ENCODE peak calls at places on chromosomes 16 and 17, in ten cellular contexts. One of them, this sample, is unnamed.

GRCh38 chr16:30748634-30749445 is 615 bp downstream of the PHKG2 start:
- DNase-seq in activated CD8-positive, alpha-beta memory T cell treated with anti-CD3 and anti-CD28 coated beads for 1 hour: no peak
- DNase-seq in iPS-NIHi11: peak; percentile 71
- DNase-seq in BE2C: peak; percentile 56
- DNase-seq in BJ: no peak
- DNase-seq in GM13977: peak; percentile 70
- DNase-seq in gastrocnemius medialis: peak; percentile 49
- DNase-seq in activated CD4-positive, alpha-beta T cell treated with anti-CD3 and anti-CD28 coated beads, Interleukin-2, amount 10 ng/mL, durations not matched to agents 24 days and 14 days: peak; percentile 82
- DNase-seq in neural crest cell: peak; percentile 30
- DNase-seq in NCI-H524: peak; percentile 49
- DNase-seq in this sample: no peak

GRCh38 chr17:77854759-77855745 is 103.5 kb upstream of the TNRC6C start:
- DNase-seq in activated CD4-positive, alpha-beta T cell treated with anti-CD3 and anti-CD28 coated beads, Interleukin-2, amount 10 ng/mL, durations not matched to agents 24 days and 14 days: no peak
- DNase-seq in BJ: no peak
- DNase-seq in BE2C: no peak
- DNase-seq in NCI-H524: no peak
- DNase-seq in iPS-NIHi11: no peak
- DNase-seq in gastrocnemius medialis: no peak
- DNase-seq in activated CD8-positive, alpha-beta memory T cell treated with anti-CD3 and anti-CD28 coated beads for 1 hour: no peak
- DNase-seq in neural crest cell: no peak
- DNase-seq in GM13977: no peak
- DNase-seq in this sample: no peak

GRCh38 chr16:15033309-15033707 is 22.6 kb downstream of the NTAN1 start:
- DNase-seq in neural crest cell: no peak
- DNase-seq in gastrocnemius medialis: no peak
- DNase-seq in activated CD4-positive, alpha-beta T cell treated with anti-CD3 and anti-CD28 coated beads, Interleukin-2, amount 10 ng/mL, durations not matched to agents 24 days and 14 days: no peak
- DNase-seq in BE2C: peak; percentile 76
- DNase-seq in NCI-H524: no peak
- DNase-seq in iPS-NIHi11: no peak
- DNase-seq in activated CD8-positive, alpha-beta memory T cell treated with anti-CD3 and anti-CD28 coated beads for 1 hour: no peak
- DNase-seq in BJ: no peak
- DNase-seq in GM13977: no peak
- DNase-seq in this sample: no peak

GRCh38 chr17:77322534-77323412 is 182.0 kb downstream of the SEC14L1 start:
- DNase-seq in gastrocnemius medialis: peak; percentile 87
- DNase-seq in activated CD8-positive, alpha-beta memory T cell treated with anti-CD3 and anti-CD28 coated beads for 1 hour: no peak
- DNase-seq in GM13977: no peak
- DNase-seq in BJ: peak; percentile 96
- DNase-seq in BE2C: peak; percentile 97
- DNase-seq in neural crest cell: no peak
- DNase-seq in activated CD4-positive, alpha-beta T cell treated with anti-CD3 and anti-CD28 coated beads, Interleukin-2, amount 10 ng/mL, durations not matched to agents 24 days and 14 days: no peak
- DNase-seq in NCI-H524: no peak
- DNase-seq in iPS-NIHi11: peak; percentile 67
- DNase-seq in this sample: peak; percentile 96

GRCh38 chr16:10950393-10950792 is 6.0 kb downstream of the CLEC16A start:
- DNase-seq in BE2C: no peak
- DNase-seq in neural crest cell: no peak
- DNase-seq in activated CD8-positive, alpha-beta memory T cell treated with anti-CD3 and anti-CD28 coated beads for 1 hour: no peak
- DNase-seq in GM13977: no peak
- DNase-seq in NCI-H524: peak; percentile 63
- DNase-seq in BJ: no peak
- DNase-seq in iPS-NIHi11: no peak
- DNase-seq in gastrocnemius medialis: no peak
- DNase-seq in activated CD4-positive, alpha-beta T cell treated with anti-CD3 and anti-CD28 coated beads, Interleukin-2, amount 10 ng/mL, durations not matched to agents 24 days and 14 days: no peak
- DNase-seq in this sample: no peak

GRCh38 chr16:8882725-8883377 is 700 bp downstream of the LITAFD start:
- DNase-seq in BJ: no peak
- DNase-seq in NCI-H524: no peak
- DNase-seq in GM13977: no peak
- DNase-seq in gastrocnemius medialis: no peak
- DNase-seq in activated CD4-positive, alpha-beta T cell treated with anti-CD3 and anti-CD28 coated beads, Interleukin-2, amount 10 ng/mL, durations not matched to agents 24 days and 14 days: no peak
- DNase-seq in iPS-NIHi11: no peak
- DNase-seq in BE2C: no peak
- DNase-seq in neural crest cell: no peak
- DNase-seq in activated CD8-positive, alpha-beta memory T cell treated with anti-CD3 and anti-CD28 coated beads for 1 hour: no peak
- DNase-seq in this sample: no peak

GRCh38 chr16:58652741-58653140 is 23.1 kb upstream of the CNOT1 start:
- DNase-seq in neural crest cell: peak; percentile 8
- DNase-seq in iPS-NIHi11: peak; percentile 91
- DNase-seq in activated CD8-positive, alpha-beta memory T cell treated with anti-CD3 and anti-CD28 coated beads for 1 hour: no peak
- DNase-seq in BE2C: peak; percentile 88
- DNase-seq in NCI-H524: no peak
- DNase-seq in gastrocnemius medialis: no peak
- DNase-seq in GM13977: no peak
- DNase-seq in activated CD4-positive, alpha-beta T cell treated with anti-CD3 and anti-CD28 coated beads, Interleukin-2, amount 10 ng/mL, durations not matched to agents 24 days and 14 days: no peak
- DNase-seq in BJ: no peak
- DNase-seq in this sample: no peak

GRCh38 chr17:80265205-80266068 is 4.8 kb downstream of the RNF213 start:
- DNase-seq in GM13977: peak; percentile 73
- DNase-seq in BJ: no peak
- DNase-seq in iPS-NIHi11: no peak
- DNase-seq in BE2C: no peak
- DNase-seq in NCI-H524: no peak
- DNase-seq in neural crest cell: no peak
- DNase-seq in activated CD8-positive, alpha-beta memory T cell treated with anti-CD3 and anti-CD28 coated beads for 1 hour: peak; percentile 39
- DNase-seq in activated CD4-positive, alpha-beta T cell treated with anti-CD3 and anti-CD28 coated beads, Interleukin-2, amount 10 ng/mL, durations not matched to agents 24 days and 14 days: peak; percentile 89
- DNase-seq in gastrocnemius medialis: no peak
- DNase-seq in this sample: no peak

GRCh38 chr17:4476512-4477070 is 22.1 kb upstream of the SPNS2 start:
- DNase-seq in BE2C: no peak
- DNase-seq in NCI-H524: no peak
- DNase-seq in GM13977: no peak
- DNase-seq in activated CD4-positive, alpha-beta T cell treated with anti-CD3 and anti-CD28 coated beads, Interleukin-2, amount 10 ng/mL, durations not matched to agents 24 days and 14 days: no peak
- DNase-seq in neural crest cell: no peak
- DNase-seq in activated CD8-positive, alpha-beta memory T cell treated with anti-CD3 and anti-CD28 coated beads for 1 hour: no peak
- DNase-seq in gastrocnemius medialis: no peak
- DNase-seq in iPS-NIHi11: peak; percentile 46
- DNase-seq in BJ: no peak
- DNase-seq in this sample: no peak

GRCh38 chr17:41521574-41522261 is 3.0 kb upstream of the KRT15 start:
- DNase-seq in NCI-H524: no peak
- DNase-seq in activated CD4-positive, alpha-beta T cell treated with anti-CD3 and anti-CD28 coated beads, Interleukin-2, amount 10 ng/mL, durations not matched to agents 24 days and 14 days: no peak
- DNase-seq in activated CD8-positive, alpha-beta memory T cell treated with anti-CD3 and anti-CD28 coated beads for 1 hour: no peak
- DNase-seq in neural crest cell: no peak
- DNase-seq in gastrocnemius medialis: no peak
- DNase-seq in BE2C: no peak
- DNase-seq in BJ: no peak
- DNase-seq in GM13977: no peak
- DNase-seq in iPS-NIHi11: peak; percentile 55
- DNase-seq in this sample: peak; percentile 29

GRCh38 chr16:68744744-68745280 is 7.7 kb downstream of the CDH1 start:
- DNase-seq in activated CD8-positive, alpha-beta memory T cell treated with anti-CD3 and anti-CD28 coated beads for 1 hour: no peak
- DNase-seq in GM13977: no peak
- DNase-seq in gastrocnemius medialis: no peak
- DNase-seq in activated CD4-positive, alpha-beta T cell treated with anti-CD3 and anti-CD28 coated beads, Interleukin-2, amount 10 ng/mL, durations not matched to agents 24 days and 14 days: no peak
- DNase-seq in BE2C: no peak
- DNase-seq in BJ: no peak
- DNase-seq in NCI-H524: no peak
- DNase-seq in neural crest cell: no peak
- DNase-seq in iPS-NIHi11: peak; percentile 54
- DNase-seq in this sample: no peak

This sample was measured in GM04503.